ENCODE peak calls at places on chromosomes 13 and 19, in seven cellular contexts. One of them, this sample, is unnamed. For H3K27me3, the result is how much of the 10 kb centered on the place peaks cover.

GRCh38 chr19:18091217-18091608 is 4.5 kb upstream of the IL12RB1 start:
- DNase-seq in cardiac muscle cell: no peak
- DNase-seq in GM06990: peak
- DNase-seq in thoracic aorta: no peak
- DNase-seq in CD4-positive, alpha-beta T cell: peak
- DNase-seq in foreskin keratinocyte: no peak
- DNase-seq in SK-N-SH: no peak
- DNase-seq in this sample: no peak

GRCh38 chr19:47019431-47020041 is at the start of gene NPAS1:
- DNase-seq in cardiac muscle cell: peak
- DNase-seq in foreskin keratinocyte: no peak
- DNase-seq in SK-N-SH: peak
- DNase-seq in thoracic aorta: no peak
- DNase-seq in GM06990: no peak
- DNase-seq in CD4-positive, alpha-beta T cell: no peak
- DNase-seq in this sample: no peak

GRCh38 chr13:42814868-42815267 is 33.5 kb downstream of the FAM216B start:
- DNase-seq in CD4-positive, alpha-beta T cell: no peak
- DNase-seq in SK-N-SH: peak
- DNase-seq in foreskin keratinocyte: peak
- DNase-seq in cardiac muscle cell: no peak
- DNase-seq in GM06990: no peak
- DNase-seq in thoracic aorta: no peak
- DNase-seq in this sample: peak

GRCh38 chr19:7395793-7396192 is 47.1 kb downstream of the ARHGEF18 start:
- DNase-seq in thoracic aorta: no peak
- DNase-seq in SK-N-SH: no peak
- DNase-seq in cardiac muscle cell: no peak
- DNase-seq in CD4-positive, alpha-beta T cell: no peak
- DNase-seq in GM06990: no peak
- DNase-seq in foreskin keratinocyte: no peak
- DNase-seq in this sample: no peak

GRCh38 chr19:4969772-4970531 is 1.0 kb downstream of the KDM4B start:
- DNase-seq in foreskin keratinocyte: peak
- DNase-seq in thoracic aorta: no peak
- DNase-seq in cardiac muscle cell: peak
- DNase-seq in SK-N-SH: peak
- DNase-seq in CD4-positive, alpha-beta T cell: no peak
- DNase-seq in GM06990: no peak
- DNase-seq in this sample: no peak

GRCh38 chr13:57552441-57552840 is 79.1 kb upstream of the PCDH17 start:
- DNase-seq in CD4-positive, alpha-beta T cell: no peak
- DNase-seq in thoracic aorta: no peak
- DNase-seq in SK-N-SH: no peak
- DNase-seq in GM06990: no peak
- DNase-seq in cardiac muscle cell: no peak
- DNase-seq in foreskin keratinocyte: peak
- DNase-seq in this sample: no peak

GRCh38 chr19:4454952-4455738 is 2.4 kb downstream of the UBXN6 start:
- DNase-seq in SK-N-SH: no peak
- DNase-seq in cardiac muscle cell: no peak
- DNase-seq in foreskin keratinocyte: peak
- DNase-seq in CD4-positive, alpha-beta T cell: no peak
- DNase-seq in thoracic aorta: no peak
- DNase-seq in GM06990: no peak
- DNase-seq in this sample: peak

GRCh38 chr19:4208385-4209094 is 20.8 kb upstream of the EBI3 start:
- DNase-seq in cardiac muscle cell: no peak
- DNase-seq in foreskin keratinocyte: peak
- DNase-seq in GM06990: no peak
- DNase-seq in thoracic aorta: no peak
- DNase-seq in CD4-positive, alpha-beta T cell: no peak
- DNase-seq in SK-N-SH: peak
- DNase-seq in this sample: no peak

GRCh38 chr13:28394422-28394821 is 100.5 kb downstream of the FLT1 start:
- DNase-seq in thoracic aorta: no peak
- DNase-seq in cardiac muscle cell: no peak
- DNase-seq in GM06990: no peak
- DNase-seq in CD4-positive, alpha-beta T cell: no peak
- DNase-seq in SK-N-SH: no peak
- DNase-seq in foreskin keratinocyte: peak
- DNase-seq in this sample: no peak

GRCh38 chr19:35038623-35039512 is 2.7 kb upstream of the HPN start:
- DNase-seq in SK-N-SH: peak
- DNase-seq in cardiac muscle cell: no peak
- DNase-seq in thoracic aorta: no peak
- DNase-seq in foreskin keratinocyte: no peak
- DNase-seq in GM06990: no peak
- DNase-seq in CD4-positive, alpha-beta T cell: no peak
- DNase-seq in this sample: no peak

GRCh38 chr13:94419304-94419943 is 60.1 kb downstream of the DCT start:
- DNase-seq in cardiac muscle cell: no peak
- DNase-seq in foreskin keratinocyte: peak
- DNase-seq in SK-N-SH: no peak
- DNase-seq in GM06990: peak
- DNase-seq in thoracic aorta: no peak
- DNase-seq in CD4-positive, alpha-beta T cell: no peak
- DNase-seq in this sample: no peak

GRCh38 chr19:47561440-47562045 is 11.4 kb downstream of the ZNF541 start:
- DNase-seq in thoracic aorta: no peak
- DNase-seq in SK-N-SH: no peak
- DNase-seq in cardiac muscle cell: no peak
- DNase-seq in foreskin keratinocyte: no peak
- DNase-seq in CD4-positive, alpha-beta T cell: no peak
- DNase-seq in GM06990: no peak
- DNase-seq in this sample: no peak

GRCh38 chr19:39053276-39054090 is 21.1 kb upstream of the FBXO27 start:
- DNase-seq in GM06990: no peak
- DNase-seq in thoracic aorta: no peak
- DNase-seq in cardiac muscle cell: no peak
- DNase-seq in SK-N-SH: no peak
- DNase-seq in foreskin keratinocyte: no peak
- DNase-seq in CD4-positive, alpha-beta T cell: no peak
- DNase-seq in this sample: no peak

GRCh38 chr13:44470623-44471562 is 97.3 kb downstream of the SERP2 start:
- DNase-seq in SK-N-SH: no peak
- DNase-seq in cardiac muscle cell: peak
- DNase-seq in thoracic aorta: no peak
- DNase-seq in GM06990: no peak
- DNase-seq in foreskin keratinocyte: peak
- DNase-seq in CD4-positive, alpha-beta T cell: no peak
- DNase-seq in this sample: no peak

GRCh38 chr19:40521276-40521675 is 54.5 kb downstream of the SPTBN4 start:
- DNase-seq in GM06990: no peak
- DNase-seq in CD4-positive, alpha-beta T cell: no peak
- DNase-seq in SK-N-SH: no peak
- DNase-seq in thoracic aorta: no peak
- DNase-seq in foreskin keratinocyte: no peak
- DNase-seq in cardiac muscle cell: no peak
- DNase-seq in this sample: no peak

GRCh38 chr19:9848060-9848459 is 12.9 kb downstream of the PIN1 start:
- DNase-seq in foreskin keratinocyte: no peak
- DNase-seq in GM06990: no peak
- DNase-seq in thoracic aorta: no peak
- DNase-seq in cardiac muscle cell: peak
- DNase-seq in CD4-positive, alpha-beta T cell: no peak
- DNase-seq in SK-N-SH: peak
- DNase-seq in this sample: no peak

GRCh38 chr19:10643166-10643967 is 10.8 kb upstream of the ILF3 start:
- DNase-seq in SK-N-SH: peak
- DNase-seq in CD4-positive, alpha-beta T cell: no peak
- DNase-seq in GM06990: no peak
- DNase-seq in thoracic aorta: no peak
- DNase-seq in cardiac muscle cell: no peak
- DNase-seq in foreskin keratinocyte: no peak
- DNase-seq in this sample: no peak

GRCh38 chr13:113672002-113672651 is 5.1 kb downstream of the GRK1 start:
- DNase-seq in cardiac muscle cell: no peak
- DNase-seq in CD4-positive, alpha-beta T cell: no peak
- DNase-seq in foreskin keratinocyte: no peak
- DNase-seq in thoracic aorta: no peak
- DNase-seq in SK-N-SH: no peak
- DNase-seq in GM06990: no peak
- DNase-seq in this sample: no peak

GRCh38 chr19:34523408-34523807 is 41.9 kb downstream of the WTIP start:
- DNase-seq in CD4-positive, alpha-beta T cell: no peak
- DNase-seq in cardiac muscle cell: no peak
- DNase-seq in GM06990: no peak
- DNase-seq in SK-N-SH: no peak
- DNase-seq in thoracic aorta: no peak
- DNase-seq in foreskin keratinocyte: no peak
- DNase-seq in this sample: no peak

GRCh38 chr13:20833900-20834679 is 60.3 kb upstream of the EEF1AKMT1 start:
- DNase-seq in cardiac muscle cell: no peak
- DNase-seq in SK-N-SH: no peak
- DNase-seq in foreskin keratinocyte: no peak
- DNase-seq in thoracic aorta: no peak
- DNase-seq in CD4-positive, alpha-beta T cell: no peak
- DNase-seq in GM06990: no peak
- DNase-seq in this sample: no peak

GRCh38 chr13:29581666-29582065 is 13.8 kb downstream of the SLC7A1 start:
- DNase-seq in thoracic aorta: no peak
- DNase-seq in CD4-positive, alpha-beta T cell: no peak
- DNase-seq in cardiac muscle cell: no peak
- DNase-seq in GM06990: no peak
- DNase-seq in SK-N-SH: no peak
- DNase-seq in foreskin keratinocyte: no peak
- DNase-seq in this sample: no peak

GRCh38 chr19:46951236-46951986 is 68.2 kb upstream of the NPAS1 start:
- DNase-seq in SK-N-SH: no peak
- DNase-seq in GM06990: no peak
- DNase-seq in cardiac muscle cell: no peak
- DNase-seq in thoracic aorta: no peak
- DNase-seq in foreskin keratinocyte: peak
- DNase-seq in CD4-positive, alpha-beta T cell: no peak
- DNase-seq in this sample: no peak

DNA sequence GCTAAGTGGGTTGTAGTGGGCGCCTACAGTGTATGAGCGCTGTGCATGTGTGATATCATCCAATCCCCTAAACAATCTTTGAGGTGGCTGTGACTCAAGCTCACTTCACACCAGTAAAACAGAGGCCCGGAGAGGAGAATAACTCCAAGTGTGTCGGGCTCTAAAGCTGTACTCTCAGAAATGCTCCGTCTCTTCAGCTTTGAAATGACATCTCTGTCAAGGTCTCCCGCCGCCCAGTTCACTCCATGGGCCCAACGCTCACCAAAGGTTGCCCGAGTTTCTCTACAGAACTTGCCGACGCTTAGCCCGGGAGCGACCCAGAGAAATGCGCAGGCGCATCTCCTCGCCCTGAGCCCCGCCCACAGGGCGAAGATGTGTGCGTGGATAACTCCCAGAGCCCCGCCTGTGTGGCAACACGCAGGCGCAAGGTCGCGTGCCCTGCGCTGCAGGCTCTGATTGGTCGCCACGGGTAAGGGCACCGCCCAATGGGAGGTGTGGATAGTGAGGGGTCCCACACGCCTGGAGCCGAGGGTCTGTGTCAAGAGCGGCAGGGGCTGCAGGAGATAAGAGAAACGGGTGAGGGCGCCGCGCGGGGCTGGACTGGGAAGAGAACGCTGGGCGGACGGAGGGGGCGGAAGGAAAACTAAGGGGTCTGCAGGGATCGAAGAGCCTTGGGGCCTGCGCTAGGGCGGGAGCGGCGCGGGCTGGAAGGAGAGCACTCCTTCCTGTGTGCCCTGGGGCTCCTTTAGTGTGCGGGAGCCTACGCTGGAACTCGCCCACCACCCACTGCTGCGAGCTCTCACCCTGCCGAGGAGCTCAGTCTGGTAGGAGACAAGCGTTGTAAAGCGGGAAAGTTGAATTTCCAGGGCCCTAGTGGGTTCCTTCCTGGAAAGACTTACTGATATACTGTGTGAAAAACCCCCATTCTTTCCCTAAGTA is at the start of gene ZNF526:
- DNase-seq in cardiac muscle cell: peak
- DNase-seq in GM06990: peak
- DNase-seq in SK-N-SH: peak
- DNase-seq in foreskin keratinocyte: peak
- DNase-seq in thoracic aorta: peak
- DNase-seq in CD4-positive, alpha-beta T cell: peak
- DNase-seq in this sample: peak
- TF ChIP-seq CTCF in cardiac muscle cell: no peak
- TF ChIP-seq CTCF in GM06990: no peak
- TF ChIP-seq CTCF in SK-N-SH: no peak
- TF ChIP-seq CTCF in foreskin keratinocyte: no peak
- TF ChIP-seq CTCF in thoracic aorta: no peak
- TF ChIP-seq CTCF in CD4-positive, alpha-beta T cell: no peak
- TF ChIP-seq CTCF in this sample: no peak

DNA sequence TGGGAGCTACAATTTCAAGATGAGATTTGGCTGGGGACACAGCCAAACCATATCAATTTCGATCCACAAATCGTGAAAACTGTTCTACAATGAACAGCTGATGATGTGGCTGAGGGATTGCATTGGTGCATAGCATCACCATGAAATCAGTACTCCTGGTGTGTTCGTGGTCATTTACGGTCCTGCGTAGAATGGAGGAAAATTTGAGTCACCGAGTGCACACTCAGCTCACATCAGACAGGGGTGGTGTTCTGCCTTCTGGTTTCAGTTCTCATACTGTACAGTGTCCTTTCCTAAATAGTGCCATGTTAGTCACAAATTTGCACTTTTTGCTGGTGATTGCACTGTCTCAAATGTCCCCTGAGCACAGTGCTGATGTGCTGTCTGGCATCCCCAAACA is 39.2 kb downstream of the MYH14 start:
- DNase-seq in thoracic aorta: no peak
- DNase-seq in CD4-positive, alpha-beta T cell: no peak
- DNase-seq in foreskin keratinocyte: no peak
- DNase-seq in GM06990: peak
- DNase-seq in SK-N-SH: no peak
- DNase-seq in cardiac muscle cell: no peak
- DNase-seq in this sample: no peak
- H3K27me3 ChIP-seq in thoracic aorta: under half
- H3K27me3 ChIP-seq in CD4-positive, alpha-beta T cell: under half
- H3K27me3 ChIP-seq in foreskin keratinocyte: under half
- H3K27me3 ChIP-seq in GM06990: under half
- H3K27me3 ChIP-seq in SK-N-SH: half or more
- H3K27me3 ChIP-seq in cardiac muscle cell: under half
- H3K27me3 ChIP-seq in this sample: under half

GRCh38 chr19:49224856-49225255 is 67.3 kb downstream of the TRPM4 start:
- DNase-seq in SK-N-SH: peak
- DNase-seq in GM06990: peak
- DNase-seq in foreskin keratinocyte: peak
- DNase-seq in CD4-positive, alpha-beta T cell: no peak
- DNase-seq in cardiac muscle cell: peak
- DNase-seq in thoracic aorta: no peak
- DNase-seq in this sample: no peak
- TF ChIP-seq CTCF in SK-N-SH: peak
- TF ChIP-seq CTCF in GM06990: peak
- TF ChIP-seq CTCF in foreskin keratinocyte: peak
- TF ChIP-seq CTCF in CD4-positive, alpha-beta T cell: no peak
- TF ChIP-seq CTCF in cardiac muscle cell: peak
- TF ChIP-seq CTCF in thoracic aorta: no peak
- TF ChIP-seq CTCF in this sample: peak

GRCh38 chr19:14473915-14474578 is 1.1 kb downstream of the PTGER1 start:
- DNase-seq in CD4-positive, alpha-beta T cell: no peak
- DNase-seq in cardiac muscle cell: no peak
- DNase-seq in foreskin keratinocyte: no peak
- DNase-seq in thoracic aorta: no peak
- DNase-seq in SK-N-SH: peak
- DNase-seq in GM06990: no peak
- DNase-seq in this sample: no peak
- H3K27me3 ChIP-seq in CD4-positive, alpha-beta T cell: under half
- H3K27me3 ChIP-seq in cardiac muscle cell: under half
- H3K27me3 ChIP-seq in foreskin keratinocyte: under half
- H3K27me3 ChIP-seq in thoracic aorta: under half
- H3K27me3 ChIP-seq in SK-N-SH: under half
- H3K27me3 ChIP-seq in GM06990: under half
- H3K27me3 ChIP-seq in this sample: under half

This sample was measured in BJ.